ENCODE peak calls at places on chromosomes 3 and 15, in five cellular contexts. Y, R, X, P and F are unnamed samples. For H3K4me1, the result is how much of the 10 kb centered on the place peaks cover.

GRCh38 chr3:184384342-184384741 is 4.5 kb downstream of the CHRD start:
- DNase-seq in R (no peak), X (no peak), P (no peak), Y (no peak), F (no peak)

GRCh38 chr3:168424059-168424765 is 328.5 kb upstream of the GOLIM4 start:
- DNase-seq in Y (no peak), P (peak), X (no peak), R (no peak), F (no peak)

GRCh38 chr3:126449621-126450051 is 26.1 kb downstream of the ZXDC start:
- DNase-seq in X (no peak), P (no peak), R (peak), Y (no peak), F (peak)

GRCh38 chr15:70160803-70161565 is 63.3 kb upstream of the TLE3 start:
- DNase-seq in R (no peak), P (no peak), X (no peak), Y (peak), F (peak)

GRCh38 chr3:32292085-32292796 is 53.8 kb downstream of the CMTM8 start:
- DNase-seq in R (no peak), Y (no peak), X (no peak), P (no peak), F (no peak)

GRCh38 chr15:55819397-55820034 is 76.6 kb upstream of the PRTG start:
- DNase-seq in Y (no peak), P (no peak), X (no peak), R (no peak), F (no peak)

GRCh38 chr3:186530415-186530814 is 13.8 kb downstream of the CRYGS start:
- DNase-seq in P (no peak), Y (no peak), X (no peak), R (no peak), F (no peak)

GRCh38 chr3:57952208-57952631 is 56.0 kb upstream of the FLNB start:
- DNase-seq in R (peak), P (peak), Y (peak), X (peak), F (peak)

GRCh38 chr3:172601066-172601832 is 78.0 kb upstream of the TNFSF10 start:
- DNase-seq in P (no peak), X (no peak), Y (no peak), R (no peak), F (no peak)

GRCh38 chr3:161221881-161222600 is 930 bp downstream of the NMD3 start:
- DNase-seq in Y (no peak), X (no peak), P (peak), R (no peak), F (peak)

DNA sequence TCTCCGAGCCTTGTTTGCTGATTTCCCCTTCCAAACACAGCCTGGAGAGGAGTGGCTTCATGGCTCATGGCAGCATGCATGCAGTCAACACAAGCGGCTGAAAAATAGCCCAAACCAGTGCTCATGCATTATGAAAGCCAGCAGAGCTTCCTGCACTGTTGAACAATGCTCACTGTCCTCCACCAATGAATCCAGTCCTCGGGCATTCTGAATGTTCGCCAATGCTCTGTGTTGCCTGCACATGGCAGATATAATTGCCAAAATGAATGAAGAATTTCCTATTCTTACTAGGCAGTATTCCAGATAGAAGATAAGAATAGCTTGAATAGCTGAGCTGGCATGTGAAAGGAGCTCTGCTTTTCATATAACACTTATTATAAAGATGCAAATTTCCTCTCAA is 252.7 kb downstream of the ROBO1 start:
- DNase-seq in R (no peak), X (no peak), Y (no peak), P (no peak), F (no peak)
- H3K27ac ChIP-seq in R (no peak), X (no peak), Y (no peak), P (no peak), F (no peak)

DNA sequence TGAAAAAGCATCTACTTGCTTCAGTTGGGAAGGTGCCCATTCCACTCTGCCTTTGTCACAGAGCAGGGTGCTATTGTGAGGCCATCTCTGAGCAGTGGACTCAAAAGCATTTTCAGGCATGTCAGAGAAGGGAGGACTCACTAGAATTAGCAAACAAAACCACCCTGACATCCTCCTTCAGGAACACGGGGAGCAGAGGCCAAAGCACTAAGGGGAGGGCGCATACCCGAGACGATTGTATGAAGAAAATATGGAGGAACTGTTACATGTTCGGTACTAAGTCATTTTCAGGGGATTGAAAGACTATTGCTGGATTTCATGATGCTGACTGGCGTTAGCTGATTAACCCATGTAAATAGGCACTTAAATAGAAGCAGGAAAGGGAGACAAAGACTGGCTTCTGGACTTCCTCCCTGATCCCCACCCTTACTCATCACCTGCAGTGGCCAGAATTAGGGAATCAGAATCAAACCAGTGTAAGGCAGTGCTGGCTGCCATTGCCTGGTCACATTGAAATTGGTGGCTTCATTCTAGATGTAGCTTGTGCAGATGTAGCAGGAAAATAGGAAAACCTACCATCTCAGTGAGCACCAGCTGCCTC is 14.8 kb downstream of the THBS1 start:
- DNase-seq in Y (no peak), P (peak), X (no peak), R (no peak), F (no peak)
- TF ChIP-seq POLR2A in Y (no peak), P (no peak), X (no peak), R (peak), F (no peak)

DNA sequence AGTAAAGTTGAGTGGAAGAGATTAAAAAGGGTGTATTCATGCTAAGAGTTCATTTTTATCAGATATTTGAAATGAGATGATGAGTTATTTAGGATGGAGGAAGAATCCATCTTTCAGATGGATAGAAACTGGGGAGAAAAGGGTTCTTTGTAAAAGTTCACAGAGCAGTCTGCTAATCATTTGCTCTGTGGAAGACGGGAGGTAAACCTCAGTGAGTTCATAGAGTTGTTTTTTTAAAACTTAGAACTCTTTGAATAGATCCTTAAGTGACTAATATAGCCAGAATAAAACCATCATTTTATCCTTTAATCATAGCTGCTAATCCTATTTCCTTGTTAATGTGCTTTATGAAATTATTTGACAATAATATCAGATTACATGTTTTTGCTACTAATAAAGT is 5.1 kb downstream of the RASA2 start:
- DNase-seq in X (no peak), P (no peak), R (no peak), Y (no peak), F (no peak)
- H3K4me1 ChIP-seq in X (under half), P (under half), R (half or more), Y (under half), F (under half)

GRCh38 chr3:134312873-134313838 is 61.1 kb downstream of the AMOTL2 start:
- DNase-seq in P (peak), X (peak), R (peak), Y (peak), F (peak)

GRCh38 chr3:134315286-134316106 is 58.8 kb downstream of the AMOTL2 start:
- DNase-seq in P (peak), R (peak), Y (peak), X (peak), F (no peak)

GRCh38 chr3:134312072-134312872 is 61.6 kb upstream of the RYK start:
- DNase-seq in Y (no peak), X (peak), P (no peak), R (no peak), F (peak)

GRCh38 chr3:134314588-134315285 is 59.5 kb downstream of the AMOTL2 start:
- DNase-seq in P (no peak), X (no peak), Y (no peak), R (peak), F (no peak)

DNA sequence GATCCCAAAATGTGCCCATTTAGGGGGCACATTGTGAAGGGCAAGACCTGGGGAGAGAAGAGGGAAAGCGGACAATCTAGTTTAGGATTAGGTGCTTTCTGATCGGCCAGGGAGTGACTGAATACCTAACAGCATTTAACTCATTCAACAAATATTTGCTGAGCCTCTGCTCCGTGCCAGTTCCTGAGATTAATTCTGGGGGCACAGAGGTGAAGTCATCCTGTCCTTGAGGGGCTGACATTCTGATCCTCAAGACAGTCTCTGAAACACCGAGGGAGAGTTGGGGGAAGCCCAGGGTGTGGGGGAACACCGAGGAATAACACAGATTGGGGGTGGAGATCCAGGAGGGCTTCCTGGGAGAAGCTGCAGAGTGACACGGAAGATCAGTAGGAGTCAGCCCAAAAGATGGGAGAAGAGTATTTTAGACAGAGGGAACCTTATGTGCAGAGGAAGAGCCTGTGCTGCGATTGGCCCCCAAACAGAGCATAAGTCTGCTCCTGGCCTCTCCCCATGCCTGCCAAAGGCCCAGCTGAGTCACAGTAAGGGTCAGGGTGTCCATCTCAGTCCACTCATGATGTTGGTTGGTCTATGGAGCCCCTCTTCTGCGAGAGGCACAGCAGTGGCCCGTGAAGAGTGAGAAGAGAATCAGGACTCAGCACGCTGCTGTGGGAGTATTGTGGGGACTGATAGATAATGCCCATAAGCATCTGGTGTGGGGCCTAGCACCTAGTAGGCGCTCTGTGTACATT is 60.2 kb downstream of the AMOTL2 start:
- DNase-seq in P (no peak), X (no peak), Y (no peak), R (peak), F (peak)
- H3K27ac ChIP-seq in P (peak), X (peak), Y (peak), R (peak), F (peak)

GRCh38 chr3:155809181-155809580 is 3.1 kb upstream of the C3orf33 start:
- DNase-seq in Y (no peak), X (no peak), R (no peak), P (peak), F (no peak)

GRCh38 chr3:155807823-155808222 is 1.7 kb upstream of the C3orf33 start:
- DNase-seq in P (peak), X (no peak), R (no peak), Y (no peak), F (no peak)

GRCh38 chr3:155804298-155804697 is 1.8 kb downstream of the C3orf33 start:
- DNase-seq in R (no peak), X (no peak), P (no peak), Y (no peak), F (no peak)

GRCh38 chr3:155805204-155805801 is 775 bp downstream of the C3orf33 start:
- DNase-seq in Y (peak), X (peak), P (no peak), R (no peak), F (peak)

GRCh38 chr3:155805802-155806618 is at the start of gene C3orf33:
- DNase-seq in P (peak), X (peak), R (peak), Y (peak), F (peak)
- TF ChIP-seq POLR2A in P (peak), X (no peak), R (no peak), Y (no peak), F (peak)

GRCh38 chr3:43909149-43909548 is 218.4 kb downstream of the ABHD5 start:
- DNase-seq in P (peak), X (no peak), Y (no peak), R (no peak), F (no peak)
- H3K4me1 ChIP-seq in P (under half), X (under half), Y (under half), R (under half), F (under half)

GRCh38 chr3:123658860-123659221 is 74.0 kb upstream of the HACD2 start:
- DNase-seq in P (no peak), Y (no peak), X (no peak), R (peak), F (no peak)

GRCh38 chr3:123657111-123657510 is 72.3 kb upstream of the HACD2 start:
- DNase-seq in R (no peak), X (no peak), P (no peak), Y (no peak), F (no peak)

GRCh38 chr3:123658118-123658859 is 73.4 kb upstream of the HACD2 start:
- DNase-seq in X (no peak), R (no peak), P (peak), Y (peak), F (peak)

GRCh38 chr3:123656691-123657090 is 71.8 kb upstream of the HACD2 start:
- DNase-seq in P (no peak), X (no peak), R (no peak), Y (no peak), F (no peak)

GRCh38 chr3:123657578-123657977 is 72.7 kb upstream of the HACD2 start:
- DNase-seq in P (peak), Y (no peak), X (no peak), R (no peak), F (no peak)
- H3K27ac ChIP-seq in P (peak), Y (peak), X (no peak), R (peak), F (no peak)

DNA sequence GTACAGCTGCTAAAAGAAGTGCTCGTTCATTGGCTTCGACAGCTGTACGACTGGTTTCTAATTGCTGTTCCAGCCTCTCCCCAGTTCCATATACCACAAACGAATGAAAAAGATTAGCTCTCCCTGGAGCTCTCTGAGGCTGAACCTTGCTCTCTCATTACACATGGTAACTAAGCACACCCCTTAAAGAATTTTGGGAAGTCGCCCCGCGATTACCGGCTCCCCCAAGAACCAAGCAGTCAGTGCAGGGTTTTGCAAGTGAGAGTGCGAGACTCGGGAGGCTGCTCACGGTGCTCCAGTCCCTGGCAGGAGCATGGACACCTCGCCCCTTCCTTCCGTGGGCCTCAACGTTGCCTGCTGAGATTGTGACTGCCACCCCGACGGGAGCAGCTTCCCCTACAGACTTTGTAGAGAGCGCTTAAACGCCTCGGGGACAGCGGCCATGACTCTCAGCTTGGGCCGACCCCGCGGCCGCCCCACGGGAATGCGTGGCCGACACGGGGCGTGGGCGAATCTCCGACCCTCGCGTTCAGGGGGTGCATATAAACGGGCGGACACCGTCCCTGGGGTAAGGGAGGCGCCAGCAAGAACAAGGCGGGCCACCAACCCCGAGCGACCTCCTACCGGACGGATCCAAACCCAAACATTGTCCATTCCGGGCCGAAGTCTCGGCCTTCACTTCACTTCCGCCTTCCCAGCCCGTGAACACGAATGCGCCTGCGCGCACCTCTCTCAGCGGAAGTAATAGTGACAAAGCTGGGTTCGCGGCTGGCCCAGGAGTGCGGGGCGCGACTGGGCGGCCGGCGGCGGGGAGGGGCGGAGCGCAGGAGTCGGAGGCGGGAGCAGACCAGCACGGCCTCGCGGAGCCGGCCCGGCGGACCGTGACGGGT is at the start of gene ATP2C1:
- DNase-seq in Y (peak), P (peak), X (peak), R (peak), F (peak)
- TF ChIP-seq POLR2A in Y (peak), P (peak), X (peak), R (peak), F (peak)